ENCODE peak calls at places on chromosomes 16 and 17, in eight cellular contexts. S is tibial nerve; B is aorta; R is CD4-positive, CD25-positive, alpha-beta regulatory T cell; H is cardiac muscle cell; E is CD8-positive, alpha-beta T cell; C is tibial artery; O is GM12878. L is an unnamed sample. For H3K4me1, the result is how much of the 10 kb centered on the place peaks cover.

GRCh38 chr17:19706791-19707727 is 9.3 kb downstream of the SLC47A2 start:
- DNase-seq in S (no peak), H (peak), B (no peak), O (no peak), C (no peak), E (no peak), R (no peak), L (no peak)

GRCh38 chr16:4882633-4883285 is 35.5 kb downstream of the UBN1 start:
- DNase-seq in O (no peak), H (peak), S (peak), R (no peak), C (no peak), B (peak), E (no peak), L (no peak)

GRCh38 chr17:68771867-68772515 is 170.8 kb upstream of the FAM20A start:
- DNase-seq in H (peak), S (peak), B (no peak), E (no peak), C (no peak), O (no peak), R (no peak), L (no peak)

GRCh38 chr17:50564916-50565315 is 4.4 kb downstream of the CACNA1G start:
- DNase-seq in E (no peak), R (no peak), S (peak), H (no peak), C (peak), B (peak), O (no peak), L (no peak)

GRCh38 chr17:78559749-78560368 is 17.3 kb downstream of the DNAH17 start:
- DNase-seq in S (no peak), E (no peak), H (no peak), O (no peak), R (no peak), B (no peak), C (no peak), L (no peak)

GRCh38 chr16:11112723-11113348 is 143.2 kb downstream of the SOCS1 start:
- DNase-seq in C (no peak), E (no peak), H (no peak), S (no peak), B (no peak), R (no peak), O (peak), L (no peak)

GRCh38 chr16:9236319-9236718 is 144.9 kb downstream of the HAPSTR1 start:
- DNase-seq in S (no peak), B (no peak), O (no peak), H (no peak), E (no peak), R (no peak), C (no peak), L (no peak)

GRCh38 chr16:73017321-73017720 is 30.6 kb downstream of the ZFHX3 start:
- DNase-seq in C (no peak), R (no peak), E (no peak), O (no peak), H (no peak), B (no peak), S (no peak), L (no peak)

GRCh38 chr16:87531418-87531817 is 38.6 kb upstream of the ZCCHC14 start:
- DNase-seq in R (no peak), E (no peak), H (no peak), S (no peak), C (no peak), B (no peak), O (no peak), L (no peak)

GRCh38 chr16:14071576-14072271 is 605 bp downstream of the MRTFB start:
- DNase-seq in S (no peak), O (no peak), H (no peak), B (peak), C (peak), R (no peak), E (no peak), L (no peak)

GRCh38 chr16:64926476-64926875 is 195.4 kb downstream of the CDH11 start:
- DNase-seq in O (no peak), H (no peak), B (no peak), E (no peak), R (no peak), S (no peak), C (no peak), L (no peak)

GRCh38 chr17:50034504-50035364 is 21.2 kb upstream of the ITGA3 start:
- DNase-seq in S (no peak), R (no peak), H (no peak), O (no peak), C (no peak), B (peak), E (no peak), L (no peak)

GRCh38 chr17:65601881-65602280 is 40.4 kb upstream of the AXIN2 start:
- DNase-seq in H (no peak), E (no peak), R (no peak), B (no peak), O (no peak), C (no peak), S (no peak), L (no peak)

GRCh38 chr17:51005768-51006167 is 114.9 kb downstream of the SPAG9 start:
- DNase-seq in R (no peak), E (no peak), H (no peak), S (no peak), C (no peak), O (no peak), B (no peak), L (no peak)

GRCh38 chr17:62592305-62593099 is 35.0 kb upstream of the MRC2 start:
- DNase-seq in B (no peak), E (no peak), O (no peak), S (no peak), H (no peak), C (no peak), R (no peak), L (no peak)

GRCh38 chr16:25045696-25046381 is 30.7 kb upstream of the ARHGAP17 start:
- DNase-seq in O (no peak), C (no peak), B (no peak), H (no peak), E (no peak), R (no peak), S (no peak), L (no peak)

GRCh38 chr16:77592021-77592420 is 130.3 kb upstream of the NUDT7 start:
- DNase-seq in O (no peak), S (no peak), C (no peak), R (no peak), B (no peak), H (no peak), E (no peak), L (no peak)

GRCh38 chr17:67322039-67322787 is 44.2 kb downstream of the PSMD12 start:
- DNase-seq in B (no peak), O (no peak), C (no peak), E (no peak), S (no peak), H (peak), R (no peak), L (no peak)

GRCh38 chr17:73325527-73325842 is 13.7 kb upstream of the CDC42EP4 start:
- DNase-seq in R (no peak), O (no peak), S (peak), E (no peak), H (no peak), B (no peak), C (peak), L (no peak)

GRCh38 chr17:80650751-80651173 is 106.1 kb downstream of the RPTOR start:
- DNase-seq in S (no peak), H (no peak), O (no peak), C (no peak), E (no peak), R (no peak), B (no peak), L (no peak)

GRCh38 chr16:24955975-24956731 is 59.0 kb downstream of the ARHGAP17 start:
- DNase-seq in H (no peak), E (no peak), C (no peak), B (no peak), S (no peak), R (no peak), O (no peak), L (no peak)

GRCh38 chr16:46629331-46629843 is 8.2 kb upstream of the SHCBP1 start:
- DNase-seq in E (no peak), R (no peak), C (no peak), O (no peak), S (no peak), B (no peak), H (peak), L (no peak)

GRCh38 chr16:89036776-89037175 is 56.9 kb upstream of the ACSF3 start:
- DNase-seq in B (peak), S (no peak), O (no peak), E (no peak), R (no peak), H (no peak), C (no peak), L (no peak)

GRCh38 chr17:51120357-51120738 is 320 bp downstream of the SPAG9 start:
- DNase-seq in E (peak), O (no peak), B (no peak), S (peak), C (no peak), R (no peak), H (peak), L (no peak)

GRCh38 chr16:709651-710499 is 4.3 kb upstream of the FBXL16 start:
- DNase-seq in C (no peak), R (no peak), E (no peak), S (no peak), O (no peak), B (no peak), H (peak), L (no peak)

GRCh38 chr16:82177555-82177954 is 7.5 kb upstream of the MPHOSPH6 start:
- DNase-seq in C (no peak), E (no peak), O (no peak), R (no peak), S (no peak), H (no peak), B (no peak), L (no peak)

GRCh38 chr17:51263001-51263400 is 2.7 kb downstream of the UTP18 start:
- DNase-seq in C (no peak), O (no peak), H (no peak), E (no peak), B (no peak), S (no peak), R (no peak), L (no peak)

GRCh38 chr16:58417035-58417434 is 24.8 kb downstream of the GINS3 start:
- DNase-seq in H (no peak), C (no peak), R (no peak), S (no peak), E (no peak), B (no peak), O (no peak), L (no peak)

GRCh38 chr17:27793168-27793905 is 7.0 kb downstream of the NOS2 start:
- DNase-seq in O (no peak), S (no peak), B (no peak), E (no peak), R (no peak), H (peak), C (no peak), L (no peak)

GRCh38 chr16:20401475-20402016 is 3.0 kb downstream of the PDILT start:
- DNase-seq in O (no peak), S (no peak), R (no peak), C (no peak), B (no peak), H (peak), E (no peak), L (no peak)

GRCh38 chr17:57627591-57627990 is 117.5 kb downstream of the CCDC182 start:
- DNase-seq in C (no peak), R (no peak), S (no peak), B (no peak), H (no peak), O (no peak), E (no peak), L (no peak)

GRCh38 chr16:12612598-12613101 is 191.0 kb downstream of the CPPED1 start:
- DNase-seq in B (no peak), R (no peak), O (no peak), H (no peak), C (no peak), E (no peak), S (no peak), L (no peak)

GRCh38 chr16:89867918-89868317 is 5.5 kb upstream of the TCF25 start:
- DNase-seq in E (no peak), H (no peak), B (no peak), R (no peak), C (no peak), S (no peak), O (no peak), L (no peak)

DNA sequence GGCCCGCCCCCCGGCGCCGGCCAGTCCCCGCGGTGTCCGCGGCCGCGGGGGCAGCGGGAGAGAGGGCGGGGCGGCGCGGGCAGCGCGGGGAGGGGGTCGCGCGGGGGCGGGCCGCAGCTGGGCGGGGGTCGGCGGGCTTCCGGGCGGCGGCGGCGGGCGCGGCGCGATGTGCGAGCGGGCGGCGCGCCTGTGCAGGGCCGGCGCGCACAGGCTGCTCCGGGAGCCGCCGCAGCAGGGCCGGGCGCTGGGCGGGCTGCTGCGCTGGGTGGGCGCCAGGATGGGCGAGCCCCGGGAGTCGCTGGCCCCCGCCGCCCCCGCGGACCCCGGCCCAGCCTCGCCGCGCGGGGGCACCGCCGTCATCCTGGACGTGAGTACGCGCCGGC is 430 bp downstream of the NECAB2 start:
- DNase-seq in C (no peak), R (no peak), S (no peak), O (no peak), E (no peak), H (peak), B (no peak), L (no peak)
- H3K4me3 ChIP-seq in C (peak), R (no peak), S (peak), O (no peak), E (no peak), H (no peak), B (peak), L (no peak)

GRCh38 chr17:83088451-83089321 is 9.3 kb downstream of the METRNL start:
- DNase-seq in R (no peak), E (no peak), S (no peak), H (no peak), O (no peak), B (no peak), C (peak), L (no peak)
- H3K27ac ChIP-seq in R (no peak), E (no peak), S (peak), H (no peak), O (no peak), B (no peak), C (peak), L (no peak)

GRCh38 chr16:2157480-2158261 is 2.1 kb downstream of the TRAF7 start:
- DNase-seq in R (no peak), S (no peak), C (no peak), B (no peak), E (no peak), H (no peak), O (no peak), L (no peak)
- H3K4me1 ChIP-seq in R (under half), S (under half), C (under half), B (under half), E (under half), H (under half), O (under half), L (under half)

GRCh38 chr17:38456031-38456815 is 28.0 kb downstream of the ARHGAP23 start:
- DNase-seq in H (no peak), C (no peak), E (no peak), B (no peak), R (no peak), S (no peak), O (no peak), L (no peak)
- H3K4me3 ChIP-seq in H (no peak), C (no peak), E (no peak), B (no peak), R (no peak), S (no peak), O (no peak), L (no peak)

DNA sequence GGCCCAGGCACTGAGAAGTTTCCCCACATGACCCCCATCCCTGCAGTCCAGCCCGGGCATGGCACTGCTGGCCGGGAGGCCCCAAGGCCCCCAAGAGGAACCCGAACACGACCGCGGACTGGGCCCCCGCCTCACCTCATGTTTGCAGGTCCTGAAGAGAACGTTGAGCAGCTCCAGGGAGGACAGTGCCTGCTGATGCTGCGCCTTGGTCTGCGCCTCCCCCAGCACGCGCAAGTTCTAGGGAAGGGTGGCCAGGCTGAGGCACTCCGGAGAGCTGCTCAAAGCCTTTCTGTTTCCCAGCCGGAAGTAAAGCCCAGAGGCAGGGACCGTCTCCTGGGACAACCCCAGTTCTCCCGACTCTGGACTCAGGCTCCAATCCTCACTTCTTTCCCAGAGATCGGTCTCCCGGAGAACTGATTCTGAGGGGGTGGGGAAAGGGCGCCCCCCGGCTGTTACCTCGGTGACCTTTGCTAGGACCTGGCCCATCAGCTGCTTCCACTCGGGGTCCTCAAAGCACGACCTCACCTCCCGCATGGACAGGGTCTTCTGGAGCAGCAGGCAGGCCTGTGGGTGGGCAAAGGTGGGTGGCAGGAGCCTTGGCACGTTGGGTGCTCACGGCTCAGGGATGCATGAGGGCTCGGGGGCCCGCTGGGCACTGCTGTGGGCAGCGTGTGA is 13.7 kb downstream of the MYBBP1A start:
- DNase-seq in R (no peak), S (no peak), C (no peak), O (no peak), E (no peak), H (no peak), B (peak), L (no peak)
- H3K27ac ChIP-seq in R (no peak), S (peak), C (no peak), O (no peak), E (no peak), H (no peak), B (no peak), L (no peak)

GRCh38 chr16:68096491-68096890 is 11.3 kb downstream of the NFATC3 start:
- DNase-seq in E (no peak), O (no peak), R (no peak), C (no peak), S (no peak), B (no peak), H (no peak), L (no peak)
- H3K4me1 ChIP-seq in E (half or more), O (under half), R (half or more), C (under half), S (under half), B (under half), H (under half), L (half or more)